ENCODE peak calls at places on chromosomes 12 and 14, in four cellular contexts. C, B, U and M are unnamed samples.
A peak's percentile ranks its signal among the peaks of the same experiment; 100 is the strongest.

GRCh38 chr12:6849976-6850560 is 1.0 kb downstream of the CDCA3 start:
- DNase-seq in C (no peak), B (no peak), U (no peak), M (no peak)

GRCh38 chr12:105920161-105920684 is 218.5 kb downstream of the NUAK1 start:
- DNase-seq in C (no peak), U (no peak), B (no peak), M (no peak)

GRCh38 chr12:84507914-84508313 is 404.7 kb downstream of the SLC6A15 start:
- DNase-seq in B (no peak), C (no peak), U (no peak), M (no peak)

GRCh38 chr12:95859344-95859816 is 628 bp downstream of the SNRPF start:
- DNase-seq in U (peak; percentile 74), B (no peak), C (no peak), M (no peak)

GRCh38 chr12:104458645-104459555 is 2.2 kb downstream of the CHST11 start:
- DNase-seq in U (no peak), B (no peak), C (peak; percentile 64), M (no peak)

GRCh38 chr12:5438671-5439200 is 6.8 kb downstream of the NTF3 start:
- DNase-seq in B (no peak), C (no peak), U (no peak), M (no peak)

GRCh38 chr12:114371250-114371649 is 34.7 kb downstream of the TBX5 start:
- DNase-seq in C (no peak), U (no peak), B (no peak), M (no peak)

GRCh38 chr12:53103860-53104305 is 597 bp downstream of the SOAT2 start:
- DNase-seq in U (no peak), B (peak; percentile 8), C (no peak), M (no peak)

GRCh38 chr12:26124491-26125450 is at the start of gene BHLHE41:
- DNase-seq in C (peak; percentile 93), U (peak; percentile 46), B (no peak), M (no peak)

GRCh38 chr12:123265851-123266678 is 5.6 kb downstream of the CDK2AP1 start:
- DNase-seq in B (no peak), U (no peak), C (peak; percentile 82), M (no peak)

GRCh38 chr14:82075566-82075965 is 541.9 kb upstream of the SEL1L start:
- DNase-seq in B (no peak), C (no peak), U (peak; percentile 66), M (no peak)

GRCh38 chr12:53101931-53102781 is 1.1 kb upstream of the SOAT2 start:
- DNase-seq in C (peak; percentile 65), U (no peak), B (no peak), M (no peak)

GRCh38 chr12:132608231-132609171 is 1.9 kb downstream of the LRCOL1 start:
- DNase-seq in U (no peak), B (no peak), C (no peak), M (no peak)

GRCh38 chr14:38145142-38145541 is 62.6 kb upstream of the SSTR1 start:
- DNase-seq in C (no peak), U (no peak), B (no peak), M (no peak)

GRCh38 chr12:50186667-50187066 is 19.5 kb upstream of the CERS5 start:
- DNase-seq in U (no peak), B (no peak), C (no peak), M (no peak)

GRCh38 chr12:113407931-113408585 is 4.4 kb upstream of the SDS start:
- DNase-seq in U (no peak), C (no peak), B (no peak), M (no peak)

GRCh38 chr12:96140110-96140509 is 54.1 kb upstream of the ELK3 start:
- DNase-seq in U (no peak), C (no peak), B (no peak), M (no peak)

GRCh38 chr14:92121670-92122350 is at the start of the genes CPSF2 and NDUFB1:
- DNase-seq in U (peak; percentile 96), C (peak; percentile 93), B (peak; percentile 79), M (peak; percentile 91)

GRCh38 chr12:110135806-110136205 is 11.6 kb downstream of the IFT81 start:
- DNase-seq in B (no peak), U (no peak), C (no peak), M (no peak)

GRCh38 chr12:131784909-131785762 is 43.1 kb upstream of the MMP17 start:
- DNase-seq in C (no peak), B (no peak), U (no peak), M (no peak)